ENCODE peak calls at places on chromosomes 11 and 22, in seven cellular contexts. L is astrocyte, W is WERI-Rb-1, V is heart left ventricle, X is AG04450, I is ovary, O is kidney epithelial cell. Z is an unnamed sample.

GRCh38 chr11:33976351-33977199 is 75.0 kb upstream of the CAPRIN1 start:
- DNase-seq in L (peak), W (peak), V (no peak), X (no peak), I (no peak), O (peak), Z (peak)

GRCh38 chr11:44625759-44626523 is 60.5 kb downstream of the CD82 start:
- DNase-seq in L (no peak), W (peak), V (no peak), X (no peak), I (no peak), O (no peak), Z (no peak)

GRCh38 chr11:127898422-127899365 is 688.7 kb downstream of the ETS1 start:
- DNase-seq in L (no peak), W (no peak), V (no peak), X (no peak), I (no peak), O (no peak), Z (no peak)

GRCh38 chr11:116449522-116449921 is 323.3 kb downstream of the BUD13 start:
- DNase-seq in L (no peak), W (no peak), V (no peak), X (no peak), I (no peak), O (no peak), Z (no peak)

GRCh38 chr11:77046060-77046501 is 11.9 kb downstream of the B3GNT6 start:
- DNase-seq in L (no peak), W (peak), V (no peak), X (no peak), I (peak), O (no peak), Z (no peak)

GRCh38 chr11:82701847-82702520 is 31.7 kb downstream of the FAM181B start:
- DNase-seq in L (no peak), W (peak), V (no peak), X (no peak), I (no peak), O (no peak), Z (peak)

GRCh38 chr11:114257621-114258558 is 38.3 kb upstream of the NNMT start:
- DNase-seq in L (no peak), W (peak), V (peak), X (no peak), I (peak), O (no peak), Z (no peak)

GRCh38 chr11:29159552-29160465 is 857.0 kb downstream of the KCNA4 start:
- DNase-seq in L (peak), W (peak), V (peak), X (peak), I (no peak), O (no peak), Z (peak)

GRCh38 chr11:32081901-32082300 is 9.0 kb upstream of the RCN1 start:
- DNase-seq in L (no peak), W (no peak), V (no peak), X (no peak), I (no peak), O (no peak), Z (no peak)

GRCh38 chr11:100687630-100688395 is 725 bp downstream of the ARHGAP42 start:
- DNase-seq in L (peak), W (peak), V (peak), X (peak), I (peak), O (peak), Z (peak)

GRCh38 chr11:69277074-69277809 is 16.7 kb upstream of the MYEOV start:
- DNase-seq in L (no peak), W (no peak), V (no peak), X (no peak), I (no peak), O (no peak), Z (no peak)

GRCh38 chr11:119356349-119357031 is 10.0 kb upstream of the MFRP start:
- DNase-seq in L (no peak), W (peak), V (peak), X (no peak), I (peak), O (no peak), Z (peak)

GRCh38 chr11:86222081-86222480 is 22.5 kb upstream of the EED start:
- DNase-seq in L (no peak), W (no peak), V (no peak), X (no peak), I (no peak), O (no peak), Z (peak)

DNA sequence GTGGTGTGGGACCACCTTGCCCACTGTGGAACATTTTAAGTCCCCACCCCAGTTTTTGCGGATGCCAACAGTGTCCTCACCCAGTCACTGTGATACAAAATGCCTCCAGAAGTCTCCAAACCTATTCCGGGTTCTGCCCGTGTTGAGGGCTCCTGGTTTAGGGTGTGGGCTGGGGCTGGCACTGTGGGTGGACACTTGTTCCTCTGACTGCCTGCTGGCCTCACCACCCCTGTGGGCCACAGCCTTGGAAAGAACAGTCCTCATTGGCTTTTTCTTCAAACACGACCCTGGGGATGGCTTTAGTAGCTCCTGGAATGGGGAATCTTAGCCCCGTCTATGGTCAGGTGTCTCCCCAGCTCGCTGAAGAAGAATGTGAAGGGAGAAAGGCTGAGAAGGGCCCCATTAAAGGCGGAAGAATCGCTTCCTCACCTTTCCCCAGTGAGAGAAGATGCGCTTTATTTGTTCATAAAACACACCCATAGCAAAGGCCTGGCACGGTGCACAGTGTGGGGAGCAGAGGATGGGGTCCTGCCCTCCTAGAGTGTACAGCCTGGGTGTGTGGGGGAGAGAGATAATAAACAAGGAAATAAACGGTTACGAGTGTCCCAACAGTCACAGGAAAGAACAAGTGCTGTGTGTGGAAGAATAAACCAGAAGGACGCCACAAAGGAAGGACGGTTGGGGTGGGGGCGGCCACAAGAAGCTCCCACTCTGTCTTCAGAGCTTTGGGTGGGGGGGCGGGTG is 91.6 kb upstream of the SLC22A12 start:
- DNase-seq in L (no peak), W (no peak), V (no peak), X (no peak), I (no peak), O (no peak), Z (no peak)
- H3K4me3 ChIP-seq in L (no peak), W (no peak), V (no peak), X (no peak), I (no peak), O (no peak), Z (no peak)

DNA sequence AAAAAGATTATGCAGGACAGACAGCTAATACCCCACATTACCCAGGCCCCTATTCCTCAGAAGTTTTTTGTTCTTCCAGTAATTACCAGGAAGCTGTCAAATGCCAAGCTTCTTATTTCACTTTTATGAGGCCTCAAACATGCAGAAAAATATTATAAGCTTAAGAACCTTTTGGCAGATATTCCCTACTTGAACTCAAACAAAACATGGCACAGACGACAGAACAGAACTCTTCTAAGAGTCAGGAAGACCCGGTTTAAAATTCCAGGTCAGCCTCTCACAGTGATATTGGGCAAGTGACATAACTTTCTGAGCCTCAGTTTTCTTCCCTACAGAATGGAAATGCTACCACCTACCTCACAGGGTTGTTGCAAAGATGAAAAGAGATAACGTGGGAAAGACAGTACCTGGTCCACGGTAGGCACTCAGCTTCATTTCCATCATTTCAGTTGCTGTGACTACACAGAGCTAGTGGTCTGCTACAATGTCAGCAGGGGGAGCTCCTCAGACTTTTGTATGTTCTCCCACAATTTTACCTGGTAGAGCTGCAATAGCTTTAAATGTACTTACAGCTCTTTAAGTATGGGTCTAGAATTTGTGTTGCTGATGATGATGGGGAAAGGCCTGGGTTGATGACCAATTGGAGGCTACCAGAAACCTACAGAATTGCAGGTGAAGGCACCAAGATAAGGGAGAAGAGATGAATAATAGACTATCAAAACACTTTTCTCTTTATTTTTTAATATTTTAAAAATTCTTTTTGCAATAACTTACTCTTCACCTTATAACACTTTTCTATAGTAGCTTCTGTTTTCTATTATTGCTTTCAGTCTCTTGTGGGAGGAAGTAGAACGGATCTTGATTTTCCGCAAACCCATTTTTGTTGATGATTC is 98.3 kb upstream of the CHRM4 start:
- DNase-seq in L (peak), W (peak), V (no peak), X (peak), I (no peak), O (no peak), Z (peak)
- TF ChIP-seq CTCF in L (peak), W (peak), V (peak), X (peak), I (no peak), O (peak), Z (peak)

GRCh38 chr22:46250783-46251125 is 661 bp upstream of the CDPF1 start:
- DNase-seq in L (no peak), W (peak), V (no peak), X (no peak), I (no peak), O (no peak), Z (no peak)

GRCh38 chr22:46247443-46247975 is 2.6 kb downstream of the CDPF1 start:
- DNase-seq in L (no peak), W (no peak), V (no peak), X (no peak), I (no peak), O (no peak), Z (no peak)

GRCh38 chr22:46250035-46250782 is at the start of gene CDPF1:
- DNase-seq in L (peak), W (peak), V (peak), X (peak), I (peak), O (peak), Z (peak)

GRCh38 chr22:46251816-46252380 is 1.8 kb upstream of the CDPF1 start:
- DNase-seq in L (no peak), W (no peak), V (no peak), X (no peak), I (no peak), O (no peak), Z (no peak)

DNA sequence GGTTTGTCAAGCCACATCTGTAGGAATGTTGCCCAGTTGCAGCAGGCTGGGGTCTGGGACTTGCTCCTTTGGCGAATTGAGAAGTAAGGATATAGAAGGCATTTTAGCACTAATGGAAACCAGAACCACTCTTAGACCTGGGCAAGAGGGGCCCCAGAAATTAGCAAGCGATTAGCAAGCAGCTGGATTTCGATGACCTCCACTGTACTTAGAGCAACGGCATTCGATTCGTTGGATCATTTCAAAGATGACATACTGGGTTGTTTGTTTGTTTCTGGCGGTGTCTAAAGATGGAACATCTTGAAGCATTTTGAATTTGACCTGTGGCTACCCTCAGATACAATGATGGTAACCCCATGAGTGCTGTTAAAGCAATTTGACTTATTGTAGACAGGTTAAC is 1.2 kb upstream of the CDPF1 start:
- DNase-seq in L (no peak), W (no peak), V (no peak), X (no peak), I (no peak), O (no peak), Z (no peak)
- H3K4me3 ChIP-seq in L (peak), W (peak), V (peak), X (peak), I (peak), O (peak), Z (peak)

GRCh38 chr11:56906683-56907148 is 82.0 kb upstream of the OR5AK2 start:
- DNase-seq in L (no peak), W (no peak), V (no peak), X (no peak), I (no peak), O (no peak), Z (no peak)
- TF ChIP-seq CTCF in L (no peak), W (no peak), V (no peak), X (no peak), I (no peak), O (no peak), Z (no peak)

GRCh38 chr11:72241290-72241781 is 2.6 kb downstream of the PHOX2A start:
- DNase-seq in L (no peak), W (no peak), V (no peak), X (no peak), I (no peak), O (no peak), Z (no peak)

GRCh38 chr11:72239296-72239848 is 4.6 kb downstream of the PHOX2A start:
- DNase-seq in L (peak), W (no peak), V (peak), X (no peak), I (no peak), O (no peak), Z (peak)

GRCh38 chr11:72238492-72239295 is 5.3 kb downstream of the PHOX2A start:
- DNase-seq in L (no peak), W (no peak), V (no peak), X (no peak), I (no peak), O (no peak), Z (no peak)

GRCh38 chr11:72240461-72241289 is 3.3 kb downstream of the PHOX2A start:
- DNase-seq in L (no peak), W (no peak), V (no peak), X (no peak), I (no peak), O (no peak), Z (peak)

DNA sequence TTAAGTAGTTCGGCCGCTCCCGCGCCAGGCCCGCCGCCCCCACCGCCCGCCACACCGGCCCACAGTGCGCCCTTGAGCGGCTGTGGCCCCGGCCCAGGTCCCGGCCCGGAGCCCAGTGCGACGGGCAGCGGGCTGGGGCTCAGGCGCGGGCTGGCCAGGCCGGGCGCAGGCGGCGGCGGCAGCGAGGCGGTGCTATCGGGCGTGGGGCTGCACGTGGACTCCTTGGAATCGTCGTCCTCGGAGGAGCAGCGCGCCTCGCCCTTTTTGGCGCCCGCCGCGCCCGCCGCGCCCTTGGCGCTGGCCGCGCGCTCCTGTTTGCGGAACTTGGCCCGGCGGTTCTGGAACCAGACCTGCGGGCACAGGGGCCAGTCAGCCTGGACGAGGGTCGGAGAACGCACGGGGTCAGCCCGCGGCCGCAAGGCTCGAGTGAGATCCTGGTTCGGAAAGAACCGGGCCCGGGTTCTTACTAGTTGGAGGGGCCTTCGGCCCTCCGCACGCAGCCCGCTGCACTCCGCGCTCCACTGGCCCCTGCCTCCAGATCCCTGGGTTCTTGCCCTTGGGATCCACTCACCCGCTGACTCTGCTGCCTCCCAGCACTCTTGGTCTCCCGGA is 4.0 kb downstream of the PHOX2A start:
- DNase-seq in L (no peak), W (no peak), V (peak), X (no peak), I (peak), O (no peak), Z (peak)
- H3K4me3 ChIP-seq in L (no peak), W (no peak), V (peak), X (peak), I (peak), O (no peak), Z (peak)

GRCh38 chr11:131354251-131354701 is 16.1 kb upstream of the NTM start:
- DNase-seq in L (peak), W (no peak), V (no peak), X (no peak), I (no peak), O (no peak), Z (no peak)
- TF ChIP-seq CTCF in L (no peak), W (no peak), V (no peak), X (no peak), I (no peak), O (no peak), Z (no peak)

DNA sequence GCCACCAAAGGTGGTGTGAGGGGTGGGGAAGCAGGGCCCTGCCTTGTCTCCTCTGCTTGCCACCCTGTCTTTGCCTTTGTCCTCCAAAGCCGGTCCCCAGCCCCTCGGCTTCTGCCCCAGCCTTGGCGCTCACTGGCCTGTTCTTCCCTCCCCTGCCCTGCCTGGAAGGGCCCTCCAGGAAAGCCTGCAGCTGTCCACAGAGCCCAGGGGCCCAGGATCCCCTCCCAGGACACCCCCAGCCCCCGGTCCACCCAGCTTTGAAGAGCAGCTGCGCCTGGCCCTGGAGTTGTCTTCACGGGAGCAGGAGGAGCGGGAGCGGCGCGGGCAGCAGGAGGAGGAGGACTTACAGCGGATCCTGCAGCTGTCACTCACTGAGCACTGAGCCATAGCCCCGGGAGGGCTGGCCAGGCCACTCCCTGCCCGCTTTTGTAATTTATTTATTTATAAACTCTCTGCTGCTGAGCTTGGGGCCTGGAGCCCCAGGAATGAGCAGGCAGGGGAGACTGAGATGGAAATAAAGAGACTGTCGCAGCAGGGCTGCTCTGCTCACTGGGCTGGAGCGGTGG is 1.3 kb upstream of the SSH3 start:
- DNase-seq in L (no peak), W (peak), V (peak), X (peak), I (peak), O (no peak), Z (no peak)
- H3K4me3 ChIP-seq in L (no peak), W (peak), V (peak), X (no peak), I (no peak), O (no peak), Z (no peak)

DNA sequence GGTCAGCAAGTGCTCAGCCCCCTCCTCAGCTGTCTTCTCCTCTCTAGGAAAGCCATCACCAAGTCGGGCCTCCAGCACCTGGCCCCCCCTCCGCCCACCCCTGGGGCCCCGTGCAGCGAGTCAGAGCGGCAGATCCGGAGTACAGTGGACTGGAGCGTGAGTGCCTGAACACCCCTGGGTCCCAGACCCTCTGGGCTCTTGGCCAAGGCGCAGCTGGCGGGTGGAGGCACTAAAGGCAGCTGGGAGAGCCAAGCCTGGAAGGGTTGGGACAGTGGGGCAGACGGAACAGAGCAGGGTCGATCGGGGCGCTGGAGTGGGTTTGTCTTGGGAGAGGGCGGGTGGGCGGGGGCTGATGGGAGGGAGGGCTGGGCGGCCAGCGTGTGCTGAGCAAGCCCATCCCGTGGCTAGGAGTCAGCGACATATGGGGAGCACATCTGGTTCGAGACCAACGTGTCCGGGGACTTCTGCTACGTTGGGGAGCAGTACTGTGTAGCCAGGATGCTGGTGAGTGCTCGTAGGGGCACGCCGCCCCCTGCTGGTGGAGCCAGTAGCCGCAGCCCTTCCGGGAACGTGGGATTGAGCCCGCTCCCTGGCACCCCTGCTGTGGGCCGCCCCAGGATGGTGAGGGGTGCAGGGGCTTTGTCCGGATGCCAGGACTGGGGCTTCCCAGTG is 14.1 kb upstream of the MDK start:
- DNase-seq in L (no peak), W (peak), V (peak), X (no peak), I (peak), O (no peak), Z (peak)
- TF ChIP-seq CTCF in L (peak), W (peak), V (peak), X (peak), I (peak), O (peak), Z (peak)

GRCh38 chr11:102393272-102393730 is 46.3 kb downstream of the BIRC2 start:
- DNase-seq in L (no peak), W (no peak), V (no peak), X (no peak), I (no peak), O (no peak), Z (no peak)
- H3K4me3 ChIP-seq in L (no peak), W (no peak), V (no peak), X (no peak), I (no peak), O (no peak), Z (no peak)

Z was measured in fibroblast of the aortic adventitia.